ENCODE peak calls at places on chromosomes 12 and 14, in eight cellular contexts. A, U, K, P, T, G, H and V are unnamed samples.

GRCh38 chr12:57107456-57107855 is 3.7 kb downstream of the STAT6 start:
- DNase-seq in A (no peak), U (no peak), K (no peak), P (no peak), T (no peak), G (no peak), H (no peak), V (no peak)

GRCh38 chr14:106436310-106436905 is 910.0 kb downstream of the TMEM121 start:
- DNase-seq in A (peak; percentile 43), U (peak; percentile 42), K (no peak), P (no peak), T (no peak), G (peak; percentile 55), H (no peak), V (peak; percentile 51)

GRCh38 chr12:13365782-13366366 is 169.3 kb downstream of the EMP1 start:
- DNase-seq in A (no peak), U (no peak), K (no peak), P (no peak), T (no peak), G (no peak), H (no peak), V (no peak)

GRCh38 chr14:93543766-93544165 is 113.0 kb downstream of the UNC79 start:
- DNase-seq in A (no peak), U (peak; percentile 42), K (no peak), P (no peak), T (no peak), G (peak; percentile 32), H (peak; percentile 37), V (peak; percentile 18)

GRCh38 chr14:96727076-96727475 is 70.1 kb upstream of the VRK1 start:
- DNase-seq in A (no peak), U (no peak), K (no peak), P (no peak), T (no peak), G (no peak), H (no peak), V (no peak)

GRCh38 chr12:45730842-45731336 is 1.4 kb downstream of the ARID2 start:
- DNase-seq in A (no peak), U (peak; percentile 60), K (no peak), P (peak; percentile 37), T (no peak), G (no peak), H (peak; percentile 53), V (peak; percentile 59)

GRCh38 chr12:108054496-108054895 is 74.6 kb upstream of the WSCD2 start:
- DNase-seq in A (no peak), U (no peak), K (no peak), P (no peak), T (no peak), G (no peak), H (no peak), V (no peak)

GRCh38 chr14:88667555-88668273 is 104.9 kb downstream of the ZC3H14 start:
- DNase-seq in A (peak; percentile 59), U (peak; percentile 74), K (peak; percentile 64), P (peak; percentile 64), T (no peak), G (peak; percentile 78), H (peak; percentile 84), V (peak; percentile 89)

GRCh38 chr12:86748874-86749273 is 492.7 kb upstream of the MGAT4C start:
- DNase-seq in A (no peak), U (no peak), K (no peak), P (no peak), T (no peak), G (no peak), H (no peak), V (no peak)

GRCh38 chr12:109263439-109263838 is 45.6 kb downstream of the FOXN4 start:
- DNase-seq in A (no peak), U (no peak), K (no peak), P (no peak), T (no peak), G (no peak), H (no peak), V (no peak)

GRCh38 chr12:71746983-71747611 is 7.6 kb upstream of the RAB21 start:
- DNase-seq in A (peak; percentile 46), U (peak; percentile 74), K (peak; percentile 42), P (peak; percentile 36), T (no peak), G (peak; percentile 74), H (peak; percentile 78), V (peak; percentile 80)

GRCh38 chr12:113261847-113262470 is 40.7 kb downstream of the TPCN1 start:
- DNase-seq in A (no peak), U (peak; percentile 91), K (no peak), P (no peak), T (no peak), G (no peak), H (peak; percentile 53), V (peak; percentile 43)

GRCh38 chr12:50261654-50262053 is 21.7 kb downstream of the LIMA1 start:
- DNase-seq in A (no peak), U (no peak), K (no peak), P (no peak), T (no peak), G (no peak), H (no peak), V (no peak)

GRCh38 chr12:51631021-51631420 is 40.0 kb downstream of the SCN8A start:
- DNase-seq in A (no peak), U (no peak), K (no peak), P (no peak), T (no peak), G (no peak), H (no peak), V (no peak)

GRCh38 chr12:3152013-3152412 is 74.8 kb downstream of the TSPAN9 start:
- DNase-seq in A (no peak), U (no peak), K (no peak), P (peak; percentile 32), T (peak; percentile 85), G (no peak), H (no peak), V (no peak)

GRCh38 chr14:51776102-51776894 is 84.1 kb upstream of the GNG2 start:
- DNase-seq in A (peak; percentile 69), U (peak; percentile 66), K (peak; percentile 20), P (peak; percentile 62), T (no peak), G (peak; percentile 78), H (peak; percentile 81), V (peak; percentile 74)

GRCh38 chr12:53696285-53696654 is 20.4 kb upstream of the ATP5MC2 start:
- DNase-seq in A (peak; percentile 90), U (peak; percentile 64), K (peak; percentile 41), P (peak; percentile 74), T (no peak), G (peak; percentile 93), H (peak; percentile 86), V (peak; percentile 61)

GRCh38 chr12:64560395-64561301 is 49.6 kb upstream of the RASSF3 start:
- DNase-seq in A (no peak), U (peak; percentile 81), K (peak; percentile 99), P (peak; percentile 95), T (no peak), G (peak; percentile 61), H (peak; percentile 100), V (no peak)

GRCh38 chr14:97602438-97603117 is 805.4 kb downstream of the VRK1 start:
- DNase-seq in A (no peak), U (no peak), K (no peak), P (no peak), T (no peak), G (no peak), H (no peak), V (peak; percentile 68)

DNA sequence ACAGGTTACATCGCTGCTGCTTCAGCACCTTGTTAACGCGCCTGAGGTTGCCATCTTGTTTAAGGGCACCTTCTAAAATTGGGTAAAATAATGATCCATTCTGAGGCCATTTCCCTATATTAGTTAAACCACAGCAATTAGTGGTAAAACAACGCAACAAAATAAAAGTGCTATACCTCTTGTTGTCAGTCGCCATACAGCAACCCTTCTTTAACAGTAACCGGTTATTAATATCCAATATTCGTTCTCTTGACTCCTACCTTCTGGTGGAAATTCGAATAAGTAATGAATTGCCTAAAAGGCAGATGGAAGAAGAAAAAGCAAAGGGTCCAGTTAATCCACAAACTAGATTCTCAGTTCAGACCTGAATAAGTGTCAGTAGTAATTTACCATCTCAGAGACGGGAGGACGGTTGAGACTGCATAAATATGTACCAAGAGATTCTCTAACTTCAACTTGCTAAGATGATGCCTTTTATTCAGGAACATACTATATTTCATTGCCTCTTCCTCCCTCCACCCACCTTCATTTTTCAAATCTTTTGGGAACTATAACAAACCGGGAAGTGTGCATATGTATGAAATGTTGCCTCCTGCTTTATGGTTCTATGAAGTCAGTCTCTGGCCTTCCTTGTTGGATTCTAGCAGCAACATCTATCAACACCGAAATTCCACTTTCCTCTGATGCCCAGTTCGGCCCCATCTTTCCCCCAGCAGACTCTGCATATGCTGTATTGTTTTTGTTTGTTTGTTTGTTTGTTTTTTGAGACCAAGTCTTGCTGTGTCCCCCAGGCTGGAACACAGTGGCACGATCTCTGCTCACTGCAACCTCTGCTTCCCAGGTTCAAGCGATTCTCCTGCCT is 834 bp upstream of the PSMB5 start:
- DNase-seq in A (no peak), U (no peak), K (no peak), P (no peak), T (no peak), G (no peak), H (no peak), V (no peak)
- TF ChIP-seq CTCF in A (no peak), U (no peak), K (no peak), P (no peak), T (no peak), G (no peak), H (no peak), V (no peak)

DNA sequence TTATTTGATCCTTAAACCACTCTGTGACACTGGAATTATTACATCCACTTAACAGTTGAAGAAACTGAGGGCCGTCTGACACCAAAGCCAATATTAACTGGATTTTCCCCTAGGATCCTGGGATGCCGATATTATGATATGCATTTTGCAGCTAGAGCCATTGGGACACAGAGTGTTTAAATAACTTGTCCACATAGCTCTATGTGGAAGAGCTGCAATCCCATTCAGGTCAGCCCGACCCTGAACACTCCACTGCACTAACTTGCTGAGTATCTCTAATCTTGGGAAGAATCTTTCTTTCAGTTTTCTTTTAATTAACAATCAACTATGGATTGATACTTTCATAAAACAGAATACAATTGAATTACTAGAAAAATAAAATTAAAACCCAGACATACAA is 37.9 kb downstream of the RMST start:
- DNase-seq in A (no peak), U (no peak), K (no peak), P (no peak), T (no peak), G (no peak), H (no peak), V (no peak)
- H3K4me3 ChIP-seq in A (no peak overlapping the region), U (no peak overlapping the region), K (no peak overlapping the region), P (no peak overlapping the region), T (no peak overlapping the region), G (no peak overlapping the region), H (no peak overlapping the region), V (no peak overlapping the region)

GRCh38 chr12:88865537-88865936 is 285.3 kb upstream of the KITLG start:
- DNase-seq in A (no peak), U (no peak), K (no peak), P (no peak), T (no peak), G (no peak), H (no peak), V (no peak)
- TF ChIP-seq CTCF in A (no peak), U (no peak), K (no peak), P (no peak), T (no peak), G (no peak), H (no peak), V (no peak)

DNA sequence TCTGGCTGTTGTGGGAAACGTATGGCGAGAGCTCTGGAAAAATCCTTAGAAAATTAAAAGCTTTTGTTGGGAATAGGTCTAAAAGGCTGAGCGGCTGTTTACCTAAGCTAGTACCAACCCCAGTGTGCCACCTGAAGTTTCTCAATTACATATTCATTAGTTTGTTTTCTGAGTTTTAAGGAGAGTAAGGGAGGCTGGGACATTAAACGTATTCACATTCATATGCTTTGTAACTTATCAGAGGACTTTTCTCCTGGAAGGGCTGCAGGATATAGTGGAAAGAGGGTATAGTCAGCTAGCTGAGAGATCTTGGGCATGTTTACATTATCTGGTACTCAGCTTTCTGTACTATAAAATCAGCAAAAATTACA is 1.5 kb upstream of the PAWR start:
- DNase-seq in A (no peak), U (no peak), K (no peak), P (no peak), T (no peak), G (no peak), H (peak; percentile 20), V (no peak)
- H3K4me3 ChIP-seq in A (peak overlapping the region; percentile 98), U (no peak overlapping the region), K (peak overlapping the region; percentile 90), P (peak overlapping the region; percentile 79), T (peak overlapping the region; percentile 85), G (peak overlapping the region; percentile 88), H (no peak overlapping the region), V (no peak overlapping the region)